ENCODE peak calls at places on chromosomes 16 and 17, in six cellular contexts. K is PC-3, B is neural progenitor cell, U is GM23248, T is DND-41, P is PC-9. I is an unnamed sample.

GRCh38 chr17:37683454-37683984 is 40.3 kb upstream of the DDX52 start:
- DNase-seq in U (no peak), K (no peak), T (peak; percentile 13), B (no peak), P (no peak), I (no peak)

GRCh38 chr16:20333120-20333519 is 5.8 kb upstream of the GP2 start:
- DNase-seq in K (no peak), U (no peak), P (no peak), B (peak; percentile 3), T (no peak), I (no peak)

GRCh38 chr17:42310281-42311156 is 22.2 kb downstream of the STAT5A start:
- DNase-seq in T (no peak), K (no peak), P (no peak), B (peak; percentile 31), U (no peak), I (no peak)

GRCh38 chr16:3576211-3576610 is 992 bp downstream of the NLRC3 start:
- DNase-seq in B (no peak), U (no peak), P (no peak), K (no peak), T (no peak), I (peak; percentile 58)

GRCh38 chr16:85584192-85584757 is 28.8 kb upstream of the GSE1 start:
- DNase-seq in K (no peak), U (no peak), P (no peak), T (no peak), B (no peak), I (no peak)

GRCh38 chr16:1781758-1782407 is 488 bp downstream of the SPSB3 start:
- DNase-seq in U (peak; percentile 72), P (peak; percentile 65), K (no peak), B (peak; percentile 53), T (peak; percentile 34), I (peak; percentile 42)

GRCh38 chr16:10065014-10065413 is 117.2 kb downstream of the GRIN2A start:
- DNase-seq in P (no peak), U (no peak), K (no peak), T (no peak), B (no peak), I (no peak)

GRCh38 chr16:61289141-61289540 is 747.1 kb downstream of the CDH8 start:
- DNase-seq in U (no peak), P (no peak), B (no peak), K (no peak), T (no peak), I (no peak)

GRCh38 chr16:69107311-69107962 is 2.0 kb downstream of the HAS3 start:
- DNase-seq in T (no peak), U (peak; percentile 67), K (peak; percentile 36), B (peak; percentile 67), P (peak; percentile 10), I (no peak)

GRCh38 chr16:82368041-82368440 is 198.0 kb upstream of the MPHOSPH6 start:
- DNase-seq in T (peak; percentile 11), P (no peak), B (peak; percentile 52), K (peak; percentile 31), U (peak; percentile 51), I (no peak)

GRCh38 chr16:68041783-68042182 is 18.7 kb downstream of the DUS2 start:
- DNase-seq in U (no peak), T (no peak), P (no peak), K (no peak), B (no peak), I (no peak)

GRCh38 chr17:40104570-40105471 is 4.4 kb upstream of the NR1D1 start:
- DNase-seq in B (no peak), T (no peak), U (no peak), K (no peak), P (no peak), I (no peak)

GRCh38 chr17:77474292-77474988 is 333.7 kb downstream of the SEC14L1 start:
- DNase-seq in K (no peak), U (peak; percentile 52), P (no peak), B (no peak), T (no peak), I (no peak)

GRCh38 chr17:81341347-81342061 is 46.4 kb upstream of the SLC38A10 start:
- DNase-seq in P (no peak), T (no peak), B (peak; percentile 58), U (peak; percentile 45), K (peak; percentile 28), I (no peak)

GRCh38 chr17:17785407-17785806 is 51.4 kb downstream of the SREBF1 start:
- DNase-seq in B (no peak), U (no peak), P (no peak), T (no peak), K (no peak), I (no peak)

GRCh38 chr17:1997146-1997586 is 28.0 kb downstream of the RTN4RL1 start:
- DNase-seq in T (no peak), U (no peak), P (no peak), B (no peak), K (peak; percentile 85), I (no peak)
- H3K27ac ChIP-seq in T (no peak overlapping the region), U (no peak overlapping the region), P (no peak overlapping the region), B (no peak overlapping the region), K (peak overlapping the region; percentile 87), I (no peak overlapping the region)

DNA sequence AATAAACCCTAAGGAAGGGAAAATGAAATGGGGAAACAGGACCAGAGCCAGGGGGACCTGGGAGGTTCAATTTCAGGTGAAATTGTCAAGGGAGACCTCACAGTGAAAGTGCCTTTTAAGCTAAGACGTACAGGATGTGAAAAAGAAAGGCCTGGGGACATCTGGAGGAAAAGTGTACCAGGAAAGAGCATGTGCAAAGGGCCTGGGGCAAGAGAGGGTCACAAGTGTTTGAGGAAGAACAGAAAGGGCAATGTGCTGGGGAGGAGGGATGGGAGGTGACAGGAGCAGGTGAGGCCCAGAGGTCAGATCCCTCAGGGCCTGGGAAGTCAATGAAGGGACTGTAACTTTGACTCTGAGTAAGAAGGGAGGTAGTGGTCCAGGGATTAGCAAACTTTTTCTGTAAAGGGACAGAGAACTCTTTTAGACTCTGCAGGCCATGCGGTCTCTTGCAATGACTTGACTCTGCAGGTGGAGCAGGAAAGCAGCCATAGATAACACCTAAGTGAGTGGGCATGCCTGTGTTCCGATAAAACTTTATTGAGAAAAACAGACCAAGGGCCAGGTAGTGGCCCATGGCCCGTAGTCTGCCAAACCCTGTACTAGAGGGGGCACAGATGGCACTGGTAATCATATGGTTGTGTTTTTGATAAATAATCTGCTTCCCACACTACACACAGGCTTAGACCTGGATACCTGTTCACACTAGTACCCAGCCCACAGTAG is 93.8 kb downstream of the LITAF start:
- DNase-seq in T (no peak), U (no peak), K (no peak), P (no peak), B (no peak), I (no peak)
- H3K27ac ChIP-seq in T (no peak overlapping the region), U (no peak overlapping the region), K (no peak overlapping the region), P (no peak overlapping the region), B (no peak overlapping the region), I (no peak overlapping the region)

DNA sequence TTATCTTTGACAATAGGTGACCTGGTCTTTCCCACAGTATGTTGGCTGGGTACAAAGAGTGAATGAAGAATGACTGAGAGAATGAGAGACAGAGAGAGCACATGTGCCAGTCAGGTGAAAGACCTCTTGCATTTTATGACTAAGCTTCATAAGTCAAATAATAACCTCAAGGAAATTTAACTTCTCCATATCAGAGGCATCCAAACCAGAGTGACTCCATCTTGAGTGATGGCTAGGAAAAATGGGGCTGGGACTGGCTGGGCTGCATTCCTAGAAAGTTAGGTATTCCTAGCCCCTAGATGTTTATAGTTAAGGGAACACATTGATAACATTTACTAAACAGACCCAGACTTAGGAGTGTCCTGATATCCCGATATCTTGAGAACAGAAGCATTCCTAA is 3.9 kb upstream of the RBL2 start:
- DNase-seq in U (no peak), B (no peak), K (peak; percentile 19), T (no peak), P (peak; percentile 36), I (no peak)
- H3K27ac ChIP-seq in U (no peak overlapping the region), B (no peak overlapping the region), K (no peak overlapping the region), T (no peak overlapping the region), P (no peak overlapping the region), I (no peak overlapping the region)

GRCh38 chr16:17301184-17301583 is 169.6 kb downstream of the XYLT1 start:
- DNase-seq in B (no peak), U (no peak), T (no peak), P (no peak), K (no peak), I (no peak)
- H3K27ac ChIP-seq in B (no peak overlapping the region), U (no peak overlapping the region), T (no peak overlapping the region), P (no peak overlapping the region), K (no peak overlapping the region), I (no peak overlapping the region)

GRCh38 chr16:74321356-74321755 is 24.7 kb downstream of the PSMD7 start:
- DNase-seq in U (no peak), K (no peak), P (no peak), B (no peak), T (no peak), I (no peak)
- H3K27ac ChIP-seq in U (no peak overlapping the region), K (no peak overlapping the region), P (no peak overlapping the region), B (no peak overlapping the region), T (no peak overlapping the region), I (no peak overlapping the region)

DNA sequence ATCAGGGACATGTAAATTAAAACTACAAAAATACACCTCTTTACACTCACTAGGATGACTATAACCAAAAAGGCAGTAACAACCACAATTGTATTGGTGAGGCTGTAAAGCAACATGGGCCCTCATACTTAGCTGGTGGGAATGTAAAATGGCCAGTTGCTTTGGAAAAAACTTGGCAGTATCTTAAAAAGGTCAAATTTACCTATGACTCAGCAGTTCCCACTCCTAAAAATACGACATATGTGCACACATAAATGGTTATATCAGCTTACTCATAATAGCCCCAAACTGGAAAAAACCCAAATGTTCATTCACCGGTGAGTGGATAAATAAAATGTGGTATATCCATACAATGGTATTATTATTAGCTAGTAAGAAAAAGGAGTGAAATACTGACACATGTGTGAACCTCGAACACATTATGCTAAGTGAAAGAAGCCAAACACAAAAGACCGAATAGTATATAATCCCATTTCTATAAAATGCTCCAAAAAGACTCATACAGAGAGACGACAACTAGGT is 391.4 kb downstream of the NPIPA8 start:
- DNase-seq in U (no peak), P (no peak), K (no peak), T (no peak), B (no peak), I (no peak)
- H3K27ac ChIP-seq in U (no peak overlapping the region), P (no peak overlapping the region), K (no peak overlapping the region), T (no peak overlapping the region), B (no peak overlapping the region), I (no peak overlapping the region)

I was measured in CD8-positive, alpha-beta T cell.